ENCODE peak calls at places on chromosome 1, in ten cellular contexts. R, E, B, N, I, O, D, L, H and W are unnamed samples.

GRCh38 chr1:244231193-244231571 is 180.1 kb downstream of the ZBTB18 start:
- DNase-seq in R (no peak), E (no peak), B (no peak), N (no peak), I (no peak), O (no peak), D (peak), L (no peak), H (no peak), W (no peak)

GRCh38 chr1:8463144-8463927 is 145.4 kb downstream of the SLC45A1 start:
- DNase-seq in R (no peak), E (peak), B (peak), N (peak), I (peak), O (peak), D (peak), L (peak), H (peak), W (no peak)

GRCh38 chr1:159084867-159085266 is 8.3 kb upstream of the AIM2 start:
- DNase-seq in R (no peak), E (no peak), B (no peak), N (no peak), I (no peak), O (no peak), D (no peak), L (no peak), H (no peak), W (no peak)

GRCh38 chr1:152182942-152183341 is 23.9 kb upstream of the RPTN start:
- DNase-seq in R (no peak), E (no peak), B (no peak), N (no peak), I (peak), O (no peak), D (no peak), L (peak), H (peak), W (no peak)

GRCh38 chr1:66685265-66685664 is 67.0 kb upstream of the DYNLT5 start:
- DNase-seq in R (no peak), E (no peak), B (no peak), N (no peak), I (no peak), O (no peak), D (no peak), L (no peak), H (no peak), W (no peak)

GRCh38 chr1:28928306-28928987 is 14.1 kb downstream of the EPB41 start:
- DNase-seq in R (no peak), E (peak), B (no peak), N (no peak), I (no peak), O (no peak), D (no peak), L (no peak), H (no peak), W (no peak)

GRCh38 chr1:17194133-17194475 is 10.8 kb upstream of the PADI1 start:
- DNase-seq in R (no peak), E (no peak), B (no peak), N (no peak), I (no peak), O (no peak), D (no peak), L (no peak), H (no peak), W (no peak)

GRCh38 chr1:223621312-223621734 is 44.2 kb downstream of the CAPN8 start:
- DNase-seq in R (no peak), E (no peak), B (no peak), N (no peak), I (no peak), O (no peak), D (no peak), L (no peak), H (no peak), W (no peak)

GRCh38 chr1:222728746-222729145 is 8.3 kb upstream of the FAM177B start:
- DNase-seq in R (no peak), E (no peak), B (no peak), N (no peak), I (no peak), O (no peak), D (no peak), L (no peak), H (no peak), W (no peak)

GRCh38 chr1:22662318-22662717 is 9.3 kb downstream of the C1QB start:
- DNase-seq in R (no peak), E (peak), B (no peak), N (no peak), I (no peak), O (peak), D (no peak), L (peak), H (no peak), W (no peak)

GRCh38 chr1:108657701-108658100 is 3.2 kb downstream of the HENMT1 start:
- DNase-seq in R (no peak), E (no peak), B (no peak), N (no peak), I (peak), O (no peak), D (no peak), L (no peak), H (no peak), W (no peak)

DNA sequence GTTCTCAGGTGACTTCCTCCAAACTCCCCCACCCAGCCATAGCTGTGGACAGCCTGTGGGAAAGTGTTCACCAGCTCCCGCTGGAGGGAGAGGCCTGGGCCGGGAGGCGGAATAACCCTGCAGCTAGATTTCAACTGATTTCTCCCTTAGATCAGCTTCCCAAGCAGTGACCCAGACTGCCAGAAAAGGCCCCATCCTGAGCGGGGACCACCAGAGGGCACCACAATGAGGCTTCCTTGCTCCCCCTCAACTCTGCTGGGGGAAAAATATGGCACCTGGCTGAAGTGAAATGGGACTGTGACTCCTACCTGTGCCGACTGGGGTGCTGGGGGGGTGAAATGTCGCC is 50.8 kb downstream of the RHBG start:
- DNase-seq in R (no peak), E (peak), B (no peak), N (no peak), I (no peak), O (no peak), D (no peak), L (no peak), H (no peak), W (no peak)
- TF ChIP-seq CTCF in R (no peak), E (peak), B (no peak), N (no peak), I (no peak), O (no peak), D (no peak), L (peak), H (no peak), W (no peak)

DNA sequence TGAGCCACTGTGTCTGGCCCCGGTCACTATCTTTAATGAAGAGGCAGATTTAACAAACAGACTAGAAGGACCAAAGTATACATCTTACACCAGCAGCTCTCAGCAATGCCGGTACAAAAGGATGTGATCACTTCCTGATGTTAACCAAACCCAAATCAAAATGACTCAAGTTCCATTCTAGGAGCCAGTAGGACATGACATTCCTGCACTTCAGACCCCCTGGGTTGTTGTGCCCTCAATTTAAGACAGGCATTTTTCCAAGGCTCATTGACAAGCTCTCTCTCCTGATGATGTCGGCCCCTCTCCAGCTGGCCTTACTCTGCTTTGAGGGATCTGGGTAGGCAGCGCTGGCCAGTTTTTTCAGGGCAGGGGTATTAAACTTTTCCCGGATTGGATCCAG is 35.1 kb downstream of the YARS1 start:
- DNase-seq in R (no peak), E (no peak), B (no peak), N (no peak), I (no peak), O (no peak), D (no peak), L (peak), H (no peak), W (no peak)
- H3K27ac ChIP-seq in R (no peak), E (no peak), B (no peak), N (no peak), I (no peak), O (no peak), D (no peak), L (no peak), H (no peak), W (no peak)

DNA sequence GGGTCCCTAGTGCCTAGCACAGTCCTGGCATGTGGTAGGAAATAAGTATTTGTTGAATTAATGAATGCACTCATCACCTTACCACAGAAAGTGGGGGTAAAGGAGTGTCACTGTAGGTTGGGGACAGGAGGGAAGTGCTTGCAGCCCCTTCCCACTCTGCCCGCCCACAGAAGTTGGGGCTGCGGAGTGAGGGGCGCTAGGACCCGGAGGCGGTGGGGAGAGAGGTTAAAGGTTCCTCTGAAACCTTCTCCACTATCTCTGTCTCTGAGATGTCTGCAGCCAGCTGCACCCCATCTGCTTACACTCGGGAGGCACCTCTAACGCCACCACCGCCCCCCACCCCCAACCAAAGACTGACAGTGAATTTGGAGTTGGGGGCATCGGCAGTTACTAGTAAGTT is 1.4 kb upstream of the WNT2B start:
- DNase-seq in R (no peak), E (no peak), B (no peak), N (no peak), I (no peak), O (no peak), D (no peak), L (no peak), H (no peak), W (no peak)
- H3K4me3 ChIP-seq in R (no peak), E (peak), B (no peak), N (no peak), I (no peak), O (no peak), D (no peak), L (no peak), H (no peak), W (no peak)

GRCh38 chr1:204992499-204992898 is 50.5 kb upstream of the CNTN2 start:
- DNase-seq in R (no peak), E (no peak), B (no peak), N (peak), I (no peak), O (no peak), D (no peak), L (no peak), H (no peak), W (no peak)
- TF ChIP-seq CTCF in R (no peak), E (no peak), B (no peak), N (no peak), I (no peak), O (no peak), D (no peak), L (no peak), H (no peak), W (no peak)

GRCh38 chr1:61641171-61641570 is 83.8 kb downstream of the TM2D1 start:
- DNase-seq in R (no peak), E (no peak), B (peak), N (no peak), I (no peak), O (no peak), D (no peak), L (no peak), H (no peak), W (no peak)
- H3K27ac ChIP-seq in R (peak), E (no peak), B (peak), N (peak), I (no peak), O (no peak), D (peak), L (no peak), H (no peak), W (no peak)

GRCh38 chr1:3070304-3070653 is 1.3 kb downstream of the PRDM16 start:
- DNase-seq in R (no peak), E (no peak), B (no peak), N (no peak), I (no peak), O (no peak), D (no peak), L (no peak), H (no peak), W (no peak)

GRCh38 chr1:3072948-3073519 is 4.0 kb downstream of the PRDM16 start:
- DNase-seq in R (no peak), E (no peak), B (no peak), N (no peak), I (no peak), O (peak), D (no peak), L (no peak), H (no peak), W (no peak)

GRCh38 chr1:3072178-3072947 is 3.4 kb downstream of the PRDM16 start:
- DNase-seq in R (no peak), E (no peak), B (no peak), N (peak), I (no peak), O (peak), D (no peak), L (no peak), H (no peak), W (no peak)

GRCh38 chr1:3070654-3071506 is 1.9 kb downstream of the PRDM16 start:
- DNase-seq in R (no peak), E (no peak), B (no peak), N (no peak), I (no peak), O (peak), D (no peak), L (no peak), H (no peak), W (peak)

DNA sequence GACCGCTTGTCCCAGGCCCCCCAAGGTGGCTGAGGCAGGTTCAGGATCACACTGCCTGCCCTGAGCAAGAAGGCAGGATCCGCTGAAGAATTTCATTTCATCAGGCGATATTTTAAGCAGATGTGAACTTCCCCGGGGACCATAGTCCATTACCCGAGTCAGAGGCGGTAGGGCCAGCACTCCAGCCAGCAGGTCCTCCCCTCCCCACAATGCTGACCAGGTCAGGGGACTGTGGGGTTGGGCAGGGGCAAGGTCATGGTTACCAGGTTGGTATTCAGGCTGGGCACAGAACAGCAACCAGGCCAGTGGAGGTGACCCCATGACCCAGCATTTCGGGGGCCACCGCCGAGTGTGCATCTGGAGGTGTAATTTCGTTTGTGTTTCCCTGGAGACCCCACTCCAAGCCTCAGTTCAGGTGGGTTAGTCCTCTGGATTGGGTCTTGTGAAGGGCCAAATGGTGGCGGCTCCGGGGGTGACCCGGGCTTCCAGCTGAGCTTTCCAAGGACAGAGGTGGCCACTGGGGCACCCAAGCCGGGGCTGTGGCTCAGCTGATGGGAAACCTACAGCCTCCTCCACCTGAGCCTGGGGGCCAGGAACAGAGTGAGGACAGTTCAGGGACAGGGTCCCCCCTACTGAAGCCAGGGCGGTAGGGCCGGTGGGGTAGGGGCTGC is 2.6 kb downstream of the PRDM16 start:
- DNase-seq in R (no peak), E (no peak), B (no peak), N (no peak), I (no peak), O (no peak), D (no peak), L (no peak), H (no peak), W (no peak)
- H3K4me3 ChIP-seq in R (peak), E (no peak), B (no peak), N (peak), I (no peak), O (peak), D (no peak), L (peak), H (no peak), W (no peak)

DNA sequence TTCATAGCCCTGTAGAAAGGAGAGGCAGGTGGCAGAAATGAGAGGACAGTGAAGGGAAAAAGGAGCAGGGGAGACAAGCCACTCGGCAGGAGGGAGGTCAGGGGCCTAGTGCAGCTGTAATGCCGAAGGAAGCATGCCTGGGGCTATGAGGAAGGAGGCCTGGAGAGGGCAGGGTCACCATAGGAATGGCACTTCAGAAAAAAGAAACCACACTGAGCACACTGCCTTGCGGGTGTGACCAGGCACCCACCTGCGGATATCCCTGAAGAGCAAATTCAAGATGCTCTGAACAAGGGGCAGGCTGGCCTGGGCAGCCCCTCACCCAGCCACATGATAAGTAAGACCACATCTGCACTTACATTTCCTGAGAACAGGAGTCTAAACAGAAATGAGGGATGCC is 104.7 kb downstream of the JAK1 start:
- DNase-seq in R (no peak), E (peak), B (no peak), N (peak), I (peak), O (peak), D (no peak), L (no peak), H (peak), W (no peak)
- TF ChIP-seq CTCF in R (no peak), E (peak), B (no peak), N (no peak), I (peak), O (peak), D (peak), L (peak), H (no peak), W (no peak)